ENCODE peak calls at places on chromosomes 12 and 14, in eight cellular contexts. One of them, this sample, is unnamed.

GRCh38 chr12:50039151-50039835 is 14.0 kb upstream of the RACGAP1 start:
- DNase-seq in stimulated activated CD4-positive, alpha-beta T cell treated with anti-CD3 and anti-CD28 coated beads, Interleukin-1b, Interleukin-23, amount 100 ng/mL, for 24 hours: peak
- DNase-seq in LoVo: peak
- DNase-seq in transverse colon: peak
- DNase-seq in hypothalamus: peak
- DNase-seq in skeletal muscle cell: peak
- DNase-seq in NB4: peak
- DNase-seq in ovary: peak
- DNase-seq in this sample: peak

GRCh38 chr14:96264850-96265249 is 8.8 kb downstream of the BDKRB1 start:
- DNase-seq in stimulated activated CD4-positive, alpha-beta T cell treated with anti-CD3 and anti-CD28 coated beads, Interleukin-1b, Interleukin-23, amount 100 ng/mL, for 24 hours: no peak
- DNase-seq in LoVo: peak
- DNase-seq in transverse colon: no peak
- DNase-seq in hypothalamus: no peak
- DNase-seq in skeletal muscle cell: no peak
- DNase-seq in NB4: no peak
- DNase-seq in ovary: no peak
- DNase-seq in this sample: no peak

GRCh38 chr14:51095854-51096823 is 1.2 kb upstream of the TRIM9 start:
- DNase-seq in stimulated activated CD4-positive, alpha-beta T cell treated with anti-CD3 and anti-CD28 coated beads, Interleukin-1b, Interleukin-23, amount 100 ng/mL, for 24 hours: no peak
- DNase-seq in LoVo: no peak
- DNase-seq in transverse colon: peak
- DNase-seq in hypothalamus: peak
- DNase-seq in skeletal muscle cell: peak
- DNase-seq in NB4: peak
- DNase-seq in ovary: peak
- DNase-seq in this sample: peak

GRCh38 chr12:46661161-46661845 is 164.5 kb downstream of the SLC38A4 start:
- DNase-seq in stimulated activated CD4-positive, alpha-beta T cell treated with anti-CD3 and anti-CD28 coated beads, Interleukin-1b, Interleukin-23, amount 100 ng/mL, for 24 hours: no peak
- DNase-seq in LoVo: peak
- DNase-seq in transverse colon: no peak
- DNase-seq in hypothalamus: no peak
- DNase-seq in skeletal muscle cell: peak
- DNase-seq in NB4: peak
- DNase-seq in ovary: no peak
- DNase-seq in this sample: no peak

GRCh38 chr12:9256341-9256740 is 48.1 kb upstream of the PZP start:
- DNase-seq in stimulated activated CD4-positive, alpha-beta T cell treated with anti-CD3 and anti-CD28 coated beads, Interleukin-1b, Interleukin-23, amount 100 ng/mL, for 24 hours: no peak
- DNase-seq in LoVo: no peak
- DNase-seq in transverse colon: no peak
- DNase-seq in hypothalamus: no peak
- DNase-seq in skeletal muscle cell: no peak
- DNase-seq in NB4: no peak
- DNase-seq in ovary: no peak
- DNase-seq in this sample: no peak

GRCh38 chr12:123763093-123763492 is 992 bp downstream of the DNAH10 start:
- DNase-seq in stimulated activated CD4-positive, alpha-beta T cell treated with anti-CD3 and anti-CD28 coated beads, Interleukin-1b, Interleukin-23, amount 100 ng/mL, for 24 hours: no peak
- DNase-seq in LoVo: no peak
- DNase-seq in transverse colon: peak
- DNase-seq in hypothalamus: no peak
- DNase-seq in skeletal muscle cell: no peak
- DNase-seq in NB4: no peak
- DNase-seq in ovary: no peak
- DNase-seq in this sample: no peak

GRCh38 chr12:9742665-9743064 is 9.8 kb upstream of the CLECL1 start:
- DNase-seq in stimulated activated CD4-positive, alpha-beta T cell treated with anti-CD3 and anti-CD28 coated beads, Interleukin-1b, Interleukin-23, amount 100 ng/mL, for 24 hours: no peak
- DNase-seq in LoVo: no peak
- DNase-seq in transverse colon: peak
- DNase-seq in hypothalamus: no peak
- DNase-seq in skeletal muscle cell: no peak
- DNase-seq in NB4: no peak
- DNase-seq in ovary: no peak
- DNase-seq in this sample: no peak

GRCh38 chr12:40117818-40118217 is 11.9 kb upstream of the SLC2A13 start:
- DNase-seq in stimulated activated CD4-positive, alpha-beta T cell treated with anti-CD3 and anti-CD28 coated beads, Interleukin-1b, Interleukin-23, amount 100 ng/mL, for 24 hours: no peak
- DNase-seq in LoVo: no peak
- DNase-seq in transverse colon: no peak
- DNase-seq in hypothalamus: no peak
- DNase-seq in skeletal muscle cell: no peak
- DNase-seq in NB4: no peak
- DNase-seq in ovary: no peak
- DNase-seq in this sample: no peak

GRCh38 chr14:87153391-87153790 is 839.6 kb downstream of the GALC start:
- DNase-seq in stimulated activated CD4-positive, alpha-beta T cell treated with anti-CD3 and anti-CD28 coated beads, Interleukin-1b, Interleukin-23, amount 100 ng/mL, for 24 hours: no peak
- DNase-seq in LoVo: no peak
- DNase-seq in transverse colon: no peak
- DNase-seq in hypothalamus: no peak
- DNase-seq in skeletal muscle cell: no peak
- DNase-seq in NB4: no peak
- DNase-seq in ovary: no peak
- DNase-seq in this sample: no peak

GRCh38 chr12:12503384-12504078 is 59.1 kb downstream of the DUSP16 start:
- DNase-seq in stimulated activated CD4-positive, alpha-beta T cell treated with anti-CD3 and anti-CD28 coated beads, Interleukin-1b, Interleukin-23, amount 100 ng/mL, for 24 hours: no peak
- DNase-seq in LoVo: no peak
- DNase-seq in transverse colon: no peak
- DNase-seq in hypothalamus: no peak
- DNase-seq in skeletal muscle cell: no peak
- DNase-seq in NB4: no peak
- DNase-seq in ovary: no peak
- DNase-seq in this sample: no peak

GRCh38 chr14:53295985-53296582 is 143.0 kb upstream of the DDHD1 start:
- DNase-seq in stimulated activated CD4-positive, alpha-beta T cell treated with anti-CD3 and anti-CD28 coated beads, Interleukin-1b, Interleukin-23, amount 100 ng/mL, for 24 hours: no peak
- DNase-seq in LoVo: peak
- DNase-seq in transverse colon: no peak
- DNase-seq in hypothalamus: no peak
- DNase-seq in skeletal muscle cell: no peak
- DNase-seq in NB4: peak
- DNase-seq in ovary: no peak
- DNase-seq in this sample: no peak

GRCh38 chr14:106831322-106831720 is 1304.9 kb downstream of the TMEM121 start:
- DNase-seq in stimulated activated CD4-positive, alpha-beta T cell treated with anti-CD3 and anti-CD28 coated beads, Interleukin-1b, Interleukin-23, amount 100 ng/mL, for 24 hours: peak
- DNase-seq in LoVo: no peak
- DNase-seq in transverse colon: peak
- DNase-seq in hypothalamus: no peak
- DNase-seq in skeletal muscle cell: no peak
- DNase-seq in NB4: peak
- DNase-seq in ovary: no peak
- DNase-seq in this sample: no peak

GRCh38 chr12:11717533-11717961 is 68.1 kb downstream of the ETV6 start:
- DNase-seq in stimulated activated CD4-positive, alpha-beta T cell treated with anti-CD3 and anti-CD28 coated beads, Interleukin-1b, Interleukin-23, amount 100 ng/mL, for 24 hours: no peak
- DNase-seq in LoVo: no peak
- DNase-seq in transverse colon: no peak
- DNase-seq in hypothalamus: no peak
- DNase-seq in skeletal muscle cell: peak
- DNase-seq in NB4: no peak
- DNase-seq in ovary: no peak
- DNase-seq in this sample: no peak

This sample was measured in right cardiac atrium.